ENCODE peak calls at places on chromosomes 4 and X, in five cellular contexts. E, G, Q, W and L are unnamed samples.
A peak's percentile ranks its signal among the peaks of the same experiment; 100 is the strongest.

GRCh38 chrX:54496517-54496852 is 451 bp upstream of the FGD1 start:
- DNase-seq in G (no peak), E (no peak), Q (no peak), W (no peak), L (no peak)

GRCh38 chrX:119605739-119606507 is at the start of gene NKRF:
- DNase-seq in Q (peak; percentile 94), G (peak; percentile 87), E (peak; percentile 87), W (peak; percentile 93), L (peak; percentile 76)

GRCh38 chr4:992297-993110 is 700 bp downstream of the SLC26A1 start:
- DNase-seq in G (no peak), E (no peak), Q (peak; percentile 88), W (peak; percentile 92), L (no peak)

GRCh38 chrX:154986826-154987575 is 35.5 kb downstream of the F8 start:
- DNase-seq in E (no peak), W (no peak), G (no peak), Q (no peak), L (no peak)

GRCh38 chrX:152028611-152029010 is 54.1 kb upstream of the GABRE start:
- DNase-seq in W (no peak), G (no peak), Q (no peak), E (no peak), L (no peak)

GRCh38 chr4:118774989-118775388 is 60.9 kb downstream of the SEC24D start:
- DNase-seq in G (no peak), W (no peak), Q (no peak), E (no peak), L (no peak)

GRCh38 chr4:82865592-82865991 is 25.4 kb downstream of the SEC31A start:
- DNase-seq in W (peak; percentile 32), E (no peak), Q (no peak), G (no peak), L (no peak)

GRCh38 chr4:71550220-71551190 is 211.7 kb downstream of the SLC4A4 start:
- DNase-seq in Q (peak; percentile 13), E (no peak), G (no peak), W (peak; percentile 42), L (no peak)

GRCh38 chr4:42392436-42392835 is 4.9 kb upstream of the SHISA3 start:
- DNase-seq in G (no peak), W (no peak), E (no peak), Q (no peak), L (no peak)

GRCh38 chrX:66635360-66635759 is 3.5 kb downstream of the EDA2R start:
- DNase-seq in Q (no peak), E (no peak), G (no peak), W (peak; percentile 18), L (no peak)

GRCh38 chr4:152265149-152265621 is 270.7 kb downstream of the FBXW7 start:
- DNase-seq in E (no peak), Q (no peak), G (peak; percentile 30), W (peak; percentile 88), L (no peak)

DNA sequence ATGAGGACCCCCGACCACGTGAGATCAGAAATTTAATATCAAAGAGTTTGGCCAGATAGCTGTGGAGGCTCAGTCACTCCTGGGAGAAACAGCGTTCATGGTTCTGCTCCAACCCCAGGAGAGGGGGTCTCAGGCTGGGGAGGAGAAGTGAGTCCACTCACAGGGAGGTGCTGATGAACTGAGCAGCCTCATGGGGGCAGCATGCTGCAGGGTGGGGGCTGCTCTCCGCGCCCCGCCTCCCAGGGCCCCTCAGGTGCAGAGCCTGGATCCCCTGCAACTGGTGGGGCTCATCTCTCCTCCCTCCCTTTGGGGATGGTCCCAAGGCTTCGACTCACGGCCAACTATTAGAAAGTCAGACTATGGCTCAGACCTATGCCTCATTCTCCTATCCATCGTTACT is 26.6 kb upstream of the C4orf50 start:
- DNase-seq in G (no peak), W (no peak), Q (no peak), E (no peak), L (no peak)
- TF ChIP-seq CTCF in G (no peak), W (no peak), Q (no peak), E (no peak), L (no peak)

DNA sequence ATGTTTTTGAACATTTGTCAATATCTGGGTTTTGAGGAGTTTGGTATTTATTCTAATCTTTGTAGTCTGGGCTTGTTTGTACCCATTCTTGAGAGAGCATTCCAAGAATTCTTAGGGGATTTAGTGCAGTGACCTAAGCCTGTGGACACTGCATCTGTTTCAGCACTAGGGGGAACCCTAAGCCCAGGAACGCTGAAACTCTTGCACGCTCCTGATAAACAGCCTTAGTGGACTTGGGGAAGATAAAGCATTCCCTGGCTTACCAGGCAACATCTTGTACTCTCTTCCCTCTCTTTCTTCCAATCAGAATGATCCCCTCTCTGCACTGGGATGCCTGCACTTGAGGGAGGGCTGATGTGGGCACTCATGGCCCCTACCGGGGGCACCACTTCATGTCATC is 654.9 kb upstream of the HTR2C start:
- DNase-seq in G (peak; percentile 3), Q (peak; percentile 17), W (peak; percentile 80), E (no peak), L (peak; percentile 41)
- TF ChIP-seq CTCF in G (peak; percentile 34), Q (peak; percentile 36), W (peak; percentile 72), E (peak; percentile 35), L (peak; percentile 90)

GRCh38 chr4:91279899-91280298 is 1023.9 kb upstream of the GRID2 start:
- DNase-seq in Q (peak; percentile 29), W (no peak), G (no peak), E (no peak), L (no peak)
- TF ChIP-seq CTCF in Q (no peak), W (no peak), G (no peak), E (no peak), L (no peak)

GRCh38 chrX:35858916-35859315 is 60.6 kb upstream of the CFAP47 start:
- DNase-seq in Q (no peak), G (no peak), W (no peak), E (no peak), L (no peak)
- TF ChIP-seq CTCF in Q (no peak), G (no peak), W (no peak), E (no peak), L (no peak)

DNA sequence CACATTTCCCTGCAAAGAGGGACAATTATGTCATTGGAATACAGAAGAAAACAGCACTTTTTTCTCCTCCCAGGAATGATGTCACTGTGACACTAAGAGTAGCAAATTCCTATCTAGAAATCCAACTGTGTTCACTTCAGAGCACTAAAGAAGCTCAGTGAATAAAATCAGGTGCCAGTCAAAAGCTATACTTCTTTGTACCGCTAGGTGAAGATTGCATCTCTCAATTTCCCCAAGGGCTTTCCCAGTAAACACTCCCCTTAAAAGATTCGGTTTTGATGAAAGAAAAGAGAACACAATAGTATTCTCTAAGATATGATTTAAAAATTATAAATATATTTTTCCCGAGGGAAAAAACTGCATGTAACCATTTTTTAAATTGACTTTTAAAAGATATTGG is 104.7 kb upstream of the MID1 start:
- DNase-seq in E (peak; percentile 8), G (no peak), W (no peak), Q (no peak), L (no peak)
- TF ChIP-seq CTCF in E (no peak), G (no peak), W (peak; percentile 13), Q (no peak), L (peak; percentile 57)

DNA sequence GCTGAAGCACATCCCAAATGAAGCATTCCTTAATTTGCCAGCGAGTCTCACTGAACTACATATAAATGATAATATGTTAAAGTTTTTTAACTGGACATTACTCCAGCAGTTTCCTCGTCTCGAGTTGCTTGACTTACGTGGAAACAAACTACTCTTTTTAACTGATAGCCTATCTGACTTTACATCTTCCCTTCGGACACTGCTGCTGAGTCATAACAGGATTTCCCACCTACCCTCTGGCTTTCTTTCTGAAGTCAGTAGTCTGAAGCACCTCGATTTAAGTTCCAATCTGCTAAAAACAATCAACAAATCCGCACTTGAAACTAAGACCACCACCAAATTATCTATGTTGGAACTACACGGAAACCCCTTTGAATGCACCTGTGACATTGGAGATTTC is 14.6 kb downstream of the TLR8 start:
- DNase-seq in Q (no peak), G (no peak), W (no peak), E (no peak), L (no peak)
- TF ChIP-seq CTCF in Q (no peak), G (no peak), W (no peak), E (no peak), L (no peak)

GRCh38 chrX:138026211-138026610 is 460.3 kb downstream of the ZIC3 start:
- DNase-seq in Q (no peak), W (peak; percentile 8), G (no peak), E (peak; percentile 7), L (no peak)
- TF ChIP-seq CTCF in Q (no peak), W (peak; percentile 45), G (no peak), E (no peak), L (peak; percentile 60)